ENCODE peak calls at places on chromosomes 1 and 21, in seven cellular contexts. Y is breast epithelium; J is transverse colon; Q is CD8-positive, alpha-beta T cell; E is heart left ventricle; P is astrocyte; G is right lobe of liver. Z is an unnamed sample.

GRCh38 chr1:175364424-175365076 is 172.0 kb upstream of the KIAA0040 start:
- DNase-seq in Y (no peak), J (no peak), Q (no peak), E (no peak), P (no peak), G (no peak), Z (no peak)

GRCh38 chr1:9814619-9815018 is 9.1 kb downstream of the CLSTN1 start:
- DNase-seq in Y (no peak), J (no peak), Q (no peak), E (no peak), P (no peak), G (no peak), Z (no peak)

GRCh38 chr1:47231314-47232186 is 475 bp downstream of the TAL1 start:
- DNase-seq in Y (no peak), J (no peak), Q (no peak), E (peak; percentile 60), P (peak; percentile 29), G (no peak), Z (no peak)

GRCh38 chr1:209155556-209155955 is 428.0 kb upstream of the CAMK1G start:
- DNase-seq in Y (no peak), J (no peak), Q (no peak), E (no peak), P (no peak), G (no peak), Z (no peak)

GRCh38 chr1:156480411-156481192 is 20.0 kb downstream of the MEF2D start:
- DNase-seq in Y (no peak), J (peak; percentile 75), Q (peak; percentile 73), E (peak; percentile 86), P (no peak), G (no peak), Z (peak; percentile 78)

GRCh38 chr1:2528611-2528965 is 1.5 kb downstream of the HES5 start:
- DNase-seq in Y (no peak), J (no peak), Q (no peak), E (no peak), P (no peak), G (no peak), Z (no peak)

GRCh38 chr1:97094257-97094972 is 372.8 kb downstream of the PTBP2 start:
- DNase-seq in Y (no peak), J (no peak), Q (no peak), E (no peak), P (peak; percentile 98), G (no peak), Z (no peak)

GRCh38 chr1:182248721-182249120 is 142.9 kb downstream of the GLUL start:
- DNase-seq in Y (no peak), J (no peak), Q (no peak), E (no peak), P (no peak), G (no peak), Z (no peak)

GRCh38 chr1:231241751-231242150 is 739 bp downstream of the GNPAT start:
- DNase-seq in Y (no peak), J (peak; percentile 43), Q (no peak), E (no peak), P (no peak), G (no peak), Z (no peak)

GRCh38 chr1:113178106-113178505 is 105.1 kb downstream of the LRIG2 start:
- DNase-seq in Y (no peak), J (no peak), Q (no peak), E (no peak), P (no peak), G (no peak), Z (no peak)

GRCh38 chr1:26408604-26409003 is 2.0 kb upstream of the LIN28A start:
- DNase-seq in Y (peak; percentile 78), J (peak; percentile 69), Q (peak; percentile 68), E (peak; percentile 81), P (peak; percentile 46), G (peak; percentile 70), Z (peak; percentile 75)

GRCh38 chr1:209354111-209354839 is 229.2 kb upstream of the CAMK1G start:
- DNase-seq in Y (peak; percentile 63), J (peak; percentile 71), Q (peak; percentile 19), E (peak; percentile 54), P (peak; percentile 85), G (peak; percentile 65), Z (no peak)

GRCh38 chr1:94191216-94191615 is 46.2 kb downstream of the ARHGAP29 start:
- DNase-seq in Y (no peak), J (no peak), Q (no peak), E (no peak), P (no peak), G (no peak), Z (no peak)

GRCh38 chr1:151762941-151763921 is at the start of gene MRPL9:
- DNase-seq in Y (peak; percentile 73), J (peak; percentile 84), Q (peak; percentile 80), E (peak; percentile 91), P (peak; percentile 59), G (peak; percentile 87), Z (peak; percentile 83)

GRCh38 chr1:207361910-207362309 is 40.4 kb downstream of the CD55 start:
- DNase-seq in Y (no peak), J (no peak), Q (no peak), E (no peak), P (no peak), G (no peak), Z (no peak)

GRCh38 chr1:62341120-62341519 is 21.9 kb upstream of the KANK4 start:
- DNase-seq in Y (no peak), J (no peak), Q (no peak), E (no peak), P (no peak), G (no peak), Z (no peak)

GRCh38 chr1:218931331-218931730 is 242.3 kb upstream of the LYPLAL1 start:
- DNase-seq in Y (no peak), J (no peak), Q (no peak), E (no peak), P (no peak), G (no peak), Z (no peak)

GRCh38 chr1:169121146-169121923 is 14.8 kb downstream of the ATP1B1 start:
- DNase-seq in Y (no peak), J (no peak), Q (no peak), E (no peak), P (no peak), G (no peak), Z (no peak)

GRCh38 chr1:202291961-202292712 is 49.6 kb downstream of the UBE2T start:
- DNase-seq in Y (no peak), J (no peak), Q (no peak), E (no peak), P (peak; percentile 89), G (no peak), Z (no peak)

GRCh38 chr1:202289009-202289408 is 52.7 kb downstream of the UBE2T start:
- DNase-seq in Y (no peak), J (no peak), Q (no peak), E (no peak), P (no peak), G (no peak), Z (no peak)

GRCh38 chr1:202293620-202294019 is 48.1 kb downstream of the UBE2T start:
- DNase-seq in Y (no peak), J (no peak), Q (no peak), E (no peak), P (no peak), G (no peak), Z (no peak)

GRCh38 chr1:202292773-202293172 is 49.0 kb downstream of the UBE2T start:
- DNase-seq in Y (no peak), J (no peak), Q (no peak), E (no peak), P (no peak), G (no peak), Z (no peak)

DNA sequence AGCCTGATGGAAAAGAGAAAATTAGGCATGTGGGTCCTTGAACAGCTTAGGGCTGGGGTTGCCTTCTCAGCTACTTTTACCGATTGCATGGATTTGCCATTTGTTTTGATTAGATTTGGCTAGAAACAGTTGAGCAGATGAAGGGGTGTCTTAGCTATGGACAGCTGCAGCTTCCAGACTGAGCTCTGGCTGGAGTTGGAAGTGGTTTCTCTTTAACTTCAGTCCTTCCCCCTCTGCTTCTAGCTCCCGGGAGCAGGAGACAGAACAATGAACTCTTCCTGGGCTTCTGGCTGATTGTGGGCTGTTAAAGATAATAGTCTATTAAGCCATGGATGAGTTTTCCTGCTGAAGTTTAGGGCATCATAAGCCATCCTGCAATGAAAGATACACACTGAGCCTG is 50.7 kb downstream of the UBE2T start:
- DNase-seq in Y (no peak), J (no peak), Q (no peak), E (no peak), P (no peak), G (no peak), Z (no peak)
- H3K27me3 ChIP-seq in Y (no peaks in the 10 kb centered on the region), J (no peaks in the 10 kb centered on the region), Q (no peaks in the 10 kb centered on the region), E (no peaks in the 10 kb centered on the region), P (no peaks in the 10 kb centered on the region), G (no peaks in the 10 kb centered on the region), Z (no peaks in the 10 kb centered on the region)

GRCh38 chr1:41390573-41390972 is 29.3 kb downstream of the FOXO6 start:
- DNase-seq in Y (no peak), J (no peak), Q (no peak), E (no peak), P (no peak), G (no peak), Z (no peak)
- H3K27me3 ChIP-seq in Y (peaks cover 3% of the 10 kb centered on the region), J (peaks cover 3% of the 10 kb centered on the region), Q (no peaks in the 10 kb centered on the region), E (no peaks in the 10 kb centered on the region), P (peaks cover 31% of the 10 kb centered on the region), G (no peaks in the 10 kb centered on the region), Z (peaks cover 5% of the 10 kb centered on the region)

GRCh38 chr21:42769820-42770716 is 109.3 kb downstream of the WDR4 start:
- DNase-seq in Y (no peak), J (no peak), Q (no peak), E (no peak), P (no peak), G (no peak), Z (no peak)

GRCh38 chr21:42766756-42767560 is 112.4 kb downstream of the WDR4 start:
- DNase-seq in Y (no peak), J (no peak), Q (no peak), E (no peak), P (no peak), G (no peak), Z (no peak)

GRCh38 chr21:42769183-42769819 is 110.0 kb downstream of the WDR4 start:
- DNase-seq in Y (no peak), J (no peak), Q (no peak), E (no peak), P (no peak), G (no peak), Z (no peak)

GRCh38 chr21:42767561-42767835 is 111.8 kb downstream of the WDR4 start:
- DNase-seq in Y (no peak), J (no peak), Q (no peak), E (no peak), P (no peak), G (no peak), Z (no peak)

GRCh38 chr21:42768324-42769121 is 110.8 kb downstream of the WDR4 start:
- DNase-seq in Y (no peak), J (no peak), Q (no peak), E (no peak), P (no peak), G (no peak), Z (no peak)
- H3K27me3 ChIP-seq in Y (no peaks in the 10 kb centered on the region), J (no peaks in the 10 kb centered on the region), Q (no peaks in the 10 kb centered on the region), E (no peaks in the 10 kb centered on the region), P (no peaks in the 10 kb centered on the region), G (no peaks in the 10 kb centered on the region), Z (no peaks in the 10 kb centered on the region)

DNA sequence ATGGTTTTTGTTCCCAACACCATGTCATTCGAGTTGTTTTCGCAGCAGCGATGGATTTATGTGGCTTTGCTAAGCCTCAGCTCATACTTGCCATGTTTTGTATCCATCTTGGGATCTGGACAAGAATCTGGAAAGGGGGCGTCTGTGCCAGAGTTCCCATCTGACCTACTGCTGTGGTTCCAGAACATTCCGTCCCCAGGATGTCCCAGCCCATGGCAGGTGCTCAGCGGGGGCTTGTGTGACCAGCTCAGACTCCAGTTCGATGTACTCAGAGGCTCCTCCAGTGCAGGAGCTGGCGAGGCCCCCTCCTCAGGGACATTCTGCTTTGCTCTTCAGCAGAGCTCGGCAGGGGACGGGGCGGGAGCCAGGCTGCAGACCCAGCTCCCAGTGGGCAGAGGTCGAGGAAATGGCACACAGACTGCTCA is 24.0 kb upstream of the ADARB1 start:
- DNase-seq in Y (no peak), J (no peak), Q (no peak), E (no peak), P (no peak), G (no peak), Z (no peak)
- H3K27me3 ChIP-seq in Y (no peaks in the 10 kb centered on the region), J (peaks cover 3% of the 10 kb centered on the region), Q (no peaks in the 10 kb centered on the region), E (peaks cover 3% of the 10 kb centered on the region), P (peaks cover 8% of the 10 kb centered on the region), G (no peaks in the 10 kb centered on the region), Z (peaks cover 6% of the 10 kb centered on the region)